ENCODE peak calls at places on chromosomes 4 and X, in seven cellular contexts. Q is HFF-Myc; X is epithelial cell of esophagus; O is CD8-positive, alpha-beta T cell; W is Panc1; B is tibial nerve; V is cardiac fibroblast. A is an unnamed sample.

GRCh38 chr4:116400480-116400879 is 684.9 kb downstream of the TRAM1L1 start:
- DNase-seq in X (peak; percentile 52), Q (no peak), O (no peak), W (no peak), B (no peak), V (no peak), A (peak; percentile 61)

GRCh38 chr4:107183155-107183774 is 147.2 kb upstream of the DKK2 start:
- DNase-seq in B (no peak), W (peak; percentile 24), O (no peak), V (peak; percentile 77), Q (peak; percentile 58), X (peak; percentile 70), A (peak; percentile 78)

GRCh38 chrX:66030505-66031317 is 9.2 kb downstream of the VSIG4 start:
- DNase-seq in V (peak; percentile 15), O (no peak), W (peak; percentile 15), X (peak; percentile 40), B (no peak), Q (no peak), A (peak; percentile 50)

GRCh38 chrX:74383611-74384010 is 37.7 kb upstream of the SLC16A2 start:
- DNase-seq in B (peak; percentile 8), O (no peak), X (peak; percentile 67), W (no peak), Q (peak; percentile 20), V (peak; percentile 71), A (peak; percentile 56)

GRCh38 chr4:24279911-24280375 is 304.4 kb downstream of the DHX15 start:
- DNase-seq in O (no peak), Q (no peak), V (no peak), X (no peak), W (no peak), B (no peak), A (no peak)

GRCh38 chr4:41880022-41880837 is 55.0 kb upstream of the TMEM33 start:
- DNase-seq in Q (no peak), V (no peak), W (no peak), B (no peak), X (no peak), O (no peak), A (no peak)

GRCh38 chr4:2598661-2599654 is 62.5 kb downstream of the FAM193A start:
- DNase-seq in O (peak; percentile 3), V (peak; percentile 15), B (no peak), W (no peak), Q (no peak), X (no peak), A (no peak)

GRCh38 chr4:140150636-140150885 is 3.4 kb downstream of the MAML3 start:
- DNase-seq in V (no peak), X (no peak), B (peak; percentile 87), Q (no peak), W (no peak), O (no peak), A (no peak)

GRCh38 chr4:94409947-94410346 is 41.8 kb upstream of the PDLIM5 start:
- DNase-seq in W (no peak), B (no peak), O (no peak), X (no peak), V (peak; percentile 47), Q (no peak), A (peak; percentile 6)

GRCh38 chr4:151745727-151746231 is 15.0 kb downstream of the GATB start:
- DNase-seq in X (peak; percentile 33), B (no peak), V (peak; percentile 54), O (no peak), Q (no peak), W (no peak), A (no peak)
- TF ChIP-seq CTCF in X (no peak), B (no peak), V (no peak), O (no peak), Q (no peak), W (no peak), A (no peak)

GRCh38 chrX:106178826-106179225 is 10.7 kb downstream of the PWWP3B start:
- DNase-seq in Q (no peak), O (no peak), W (no peak), B (no peak), X (no peak), V (peak; percentile 46), A (no peak)
- TF ChIP-seq CTCF in Q (no peak), O (no peak), W (no peak), B (no peak), X (peak; percentile 6), V (no peak), A (no peak)

DNA sequence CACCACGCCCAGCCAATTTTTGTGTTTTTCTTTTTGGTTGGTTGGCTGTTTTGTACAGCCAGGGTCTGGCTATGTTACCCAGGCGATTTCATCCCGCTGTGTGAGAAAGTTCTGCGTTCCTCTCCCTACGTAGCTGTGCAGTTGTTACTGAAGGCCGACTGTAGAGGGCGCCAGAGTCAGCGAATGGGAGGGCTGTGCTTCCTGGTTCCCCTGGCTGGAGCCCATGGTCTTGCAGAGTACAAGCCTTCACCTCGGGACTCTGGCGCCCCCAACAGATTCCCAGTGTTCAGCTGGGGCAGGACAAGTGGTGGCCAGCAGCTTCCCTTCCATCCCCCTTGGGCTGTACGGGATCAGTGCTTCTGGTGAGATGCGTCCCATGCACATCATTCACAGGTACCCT is 5.6 kb upstream of the CT45A1 start:
- DNase-seq in Q (no peak), O (no peak), W (no peak), X (no peak), V (no peak), B (no peak), A (peak; percentile 45)
- TF ChIP-seq CTCF in Q (peak; percentile 31), O (no peak), W (peak; percentile 70), X (no peak), V (no peak), B (no peak), A (peak; percentile 25)

GRCh38 chr4:6763330-6763851 is 19.1 kb upstream of the KIAA0232 start:
- DNase-seq in Q (no peak), X (peak; percentile 98), O (no peak), V (no peak), W (no peak), B (no peak), A (peak; percentile 92)
- TF ChIP-seq CTCF in Q (no peak), X (peak; percentile 66), O (no peak), V (peak; percentile 15), W (no peak), B (no peak), A (peak; percentile 62)

DNA sequence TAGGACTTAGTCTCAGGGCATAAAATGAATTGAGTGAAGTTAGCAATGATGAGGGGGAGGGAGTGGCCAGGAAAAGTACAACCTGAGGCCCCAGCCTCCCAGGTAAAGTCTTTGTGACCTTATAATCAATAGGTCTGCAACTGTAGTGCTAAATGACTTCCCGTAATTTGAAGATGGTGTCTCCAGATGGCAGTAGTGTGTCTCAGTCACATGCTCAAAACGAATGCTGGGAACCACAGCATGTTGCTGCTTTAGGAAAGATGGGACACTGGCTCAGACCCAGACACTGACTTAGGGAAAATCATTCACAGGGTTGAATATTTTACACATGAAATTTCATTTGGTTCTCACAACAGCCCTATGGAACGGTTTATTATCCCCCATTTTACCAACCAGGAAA is 10.3 kb downstream of the SRPX2 start:
- DNase-seq in B (no peak), X (peak; percentile 30), V (peak; percentile 52), Q (no peak), O (no peak), W (no peak), A (peak; percentile 39)
- TF ChIP-seq CTCF in B (no peak), X (peak; percentile 36), V (no peak), Q (peak; percentile 9), O (no peak), W (peak; percentile 53), A (no peak)

GRCh38 chr4:55706526-55706925 is 70.4 kb upstream of the NMU start:
- DNase-seq in X (no peak), B (no peak), Q (no peak), O (no peak), W (no peak), V (peak; percentile 10), A (no peak)

GRCh38 chr4:55707507-55707906 is 71.4 kb upstream of the NMU start:
- DNase-seq in X (no peak), B (no peak), O (no peak), Q (no peak), W (no peak), V (no peak), A (no peak)
- TF ChIP-seq CTCF in X (no peak), B (no peak), O (no peak), Q (no peak), W (no peak), V (no peak), A (no peak)

GRCh38 chr4:7296661-7297335 is 104.5 kb downstream of the SORCS2 start:
- DNase-seq in B (no peak), V (no peak), Q (no peak), O (no peak), W (no peak), X (no peak), A (no peak)

GRCh38 chr4:7297374-7297773 is 105.0 kb downstream of the SORCS2 start:
- DNase-seq in B (no peak), X (no peak), W (no peak), O (no peak), V (no peak), Q (no peak), A (no peak)

GRCh38 chr4:7295201-7295916 is 103.0 kb downstream of the SORCS2 start:
- DNase-seq in B (peak; percentile 36), V (peak; percentile 33), Q (no peak), X (no peak), O (no peak), W (no peak), A (no peak)

GRCh38 chr4:7297881-7298280 is 105.5 kb downstream of the SORCS2 start:
- DNase-seq in O (no peak), B (no peak), V (no peak), Q (no peak), W (no peak), X (no peak), A (no peak)

GRCh38 chr4:7295917-7296660 is 103.8 kb downstream of the SORCS2 start:
- DNase-seq in O (no peak), X (no peak), W (no peak), V (peak; percentile 39), B (peak; percentile 61), Q (no peak), A (peak; percentile 51)
- TF ChIP-seq CTCF in O (no peak), X (no peak), W (peak; percentile 78), V (peak; percentile 69), B (peak; percentile 87), Q (peak; percentile 44), A (peak; percentile 74)

GRCh38 chr4:74110670-74111069 is 11.7 kb upstream of the CXCL2 start:
- DNase-seq in W (no peak), X (no peak), V (no peak), Q (no peak), B (no peak), O (no peak), A (no peak)
- TF ChIP-seq CTCF in W (no peak), X (no peak), V (no peak), Q (no peak), B (no peak), O (no peak), A (no peak)

DNA sequence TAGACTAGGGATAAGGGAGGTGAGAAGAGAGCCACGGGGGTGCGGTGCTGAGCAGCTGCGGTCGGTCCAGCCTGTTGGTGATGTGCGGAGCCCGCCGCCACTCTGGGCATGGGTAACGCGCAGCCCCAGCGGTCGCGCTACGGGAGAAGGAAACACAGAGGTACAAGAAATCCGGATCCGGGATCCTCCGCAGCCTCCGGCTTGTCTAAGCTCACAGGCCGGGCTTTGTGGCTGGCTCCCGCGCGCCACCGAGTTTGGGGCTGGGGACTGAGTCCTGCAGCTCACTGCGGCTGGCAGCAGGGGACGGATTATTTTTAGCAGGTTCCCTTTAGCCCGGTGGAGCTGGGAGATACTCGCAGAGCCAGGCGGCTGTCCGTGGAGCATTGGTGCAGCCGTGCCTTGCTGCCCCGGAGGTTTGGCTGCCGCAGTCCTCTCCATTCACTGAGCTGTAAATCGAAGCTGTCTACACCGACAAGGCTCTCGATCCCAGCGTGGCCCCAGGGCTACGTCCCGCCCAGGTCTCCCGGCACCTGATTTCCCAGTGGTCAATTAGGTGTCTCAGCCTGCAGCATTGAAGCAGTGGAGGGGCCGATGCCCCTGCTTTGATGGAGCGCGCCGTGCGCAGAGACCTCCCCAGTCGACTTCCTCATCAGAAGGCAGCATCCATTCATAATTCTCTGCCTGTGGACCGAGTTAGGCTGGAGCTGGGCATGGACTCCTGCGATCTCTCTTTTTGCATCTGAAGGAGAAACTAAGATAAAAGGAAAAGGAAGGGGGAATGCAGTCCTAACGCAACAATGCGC is 81.9 kb upstream of the SCML1 start:
- DNase-seq in W (no peak), Q (no peak), O (no peak), B (no peak), V (no peak), X (peak; percentile 10), A (no peak)
- TF ChIP-seq CTCF in W (no peak), Q (no peak), O (no peak), B (no peak), V (no peak), X (no peak), A (no peak)